ENCODE peak calls at places on chromosomes 6 and 20, in seven cellular contexts. C is cardiac fibroblast; E is adrenal gland; A is mucosa of descending colon; H is CD8-positive, alpha-beta T cell; F is heart right ventricle; W is tibial artery. O is an unnamed sample.

GRCh38 chr6:132813173-132813856 is 1.1 kb upstream of the RPS12 start:
- DNase-seq in A (peak; percentile 55), H (peak; percentile 46), F (peak; percentile 32), C (peak; percentile 38), W (peak; percentile 70), E (peak; percentile 55), O (peak; percentile 43)

GRCh38 chr6:56793938-56794337 is 151.2 kb upstream of the DST start:
- DNase-seq in C (no peak), F (no peak), W (no peak), E (no peak), H (no peak), A (no peak), O (no peak)

GRCh38 chr20:34368547-34368946 is 5.5 kb downstream of the ITCH start:
- DNase-seq in W (no peak), H (no peak), A (no peak), C (no peak), F (no peak), E (no peak), O (no peak)

GRCh38 chr6:100339574-100340255 is 125.0 kb downstream of the SIM1 start:
- DNase-seq in F (no peak), C (no peak), H (no peak), A (no peak), E (no peak), W (no peak), O (no peak)

GRCh38 chr6:119126140-119126539 is 47.7 kb upstream of the FAM184A start:
- DNase-seq in C (no peak), H (no peak), A (no peak), F (no peak), E (no peak), W (no peak), O (no peak)

GRCh38 chr6:7341989-7342742 is 29.2 kb upstream of the SSR1 start:
- DNase-seq in W (no peak), C (peak; percentile 27), F (no peak), E (no peak), H (no peak), A (no peak), O (peak; percentile 21)

GRCh38 chr6:38671885-38672467 is 31.0 kb downstream of the GLO1 start:
- DNase-seq in E (peak; percentile 28), H (peak; percentile 26), W (no peak), C (peak; percentile 78), A (peak; percentile 48), F (peak; percentile 14), O (peak; percentile 36)

GRCh38 chr6:31769684-31770371 is 7.3 kb downstream of the VWA7 start:
- DNase-seq in C (peak; percentile 70), W (peak; percentile 82), H (peak; percentile 77), A (peak; percentile 95), F (peak; percentile 62), E (peak; percentile 68), O (peak; percentile 66)

GRCh38 chr6:166005846-166006592 is 161.6 kb downstream of the TBXT start:
- DNase-seq in F (peak; percentile 75), C (peak; percentile 74), W (peak; percentile 81), H (no peak), A (peak; percentile 38), E (peak; percentile 64), O (no peak)

GRCh38 chr6:105769987-105770386 is 316.1 kb upstream of the PRDM1 start:
- DNase-seq in E (peak; percentile 46), H (no peak), W (no peak), C (peak; percentile 38), A (no peak), F (no peak), O (no peak)

GRCh38 chr6:11762782-11763459 is 15.7 kb downstream of the ADTRP start:
- DNase-seq in A (no peak), F (no peak), C (peak; percentile 49), H (no peak), W (no peak), E (peak; percentile 80), O (no peak)

GRCh38 chr20:50724851-50725721 is 6.3 kb upstream of the PARD6B start:
- DNase-seq in W (peak; percentile 96), E (peak; percentile 89), C (peak; percentile 96), F (peak; percentile 68), A (no peak), H (no peak), O (no peak)

GRCh38 chr6:1314617-1315016 is 2.7 kb downstream of the FOXQ1 start:
- DNase-seq in H (no peak), C (no peak), E (no peak), A (no peak), F (no peak), W (no peak), O (no peak)

GRCh38 chr6:1313364-1313754 is 1.5 kb downstream of the FOXQ1 start:
- DNase-seq in A (no peak), E (no peak), W (no peak), H (no peak), F (no peak), C (no peak), O (no peak)

GRCh38 chr6:1312444-1313363 is 806 bp downstream of the FOXQ1 start:
- DNase-seq in W (no peak), F (no peak), E (no peak), C (no peak), A (peak; percentile 14), H (no peak), O (no peak)

GRCh38 chr6:1315201-1315559 is 3.3 kb downstream of the FOXQ1 start:
- DNase-seq in W (no peak), H (no peak), A (no peak), E (no peak), C (no peak), F (no peak), O (no peak)

DNA sequence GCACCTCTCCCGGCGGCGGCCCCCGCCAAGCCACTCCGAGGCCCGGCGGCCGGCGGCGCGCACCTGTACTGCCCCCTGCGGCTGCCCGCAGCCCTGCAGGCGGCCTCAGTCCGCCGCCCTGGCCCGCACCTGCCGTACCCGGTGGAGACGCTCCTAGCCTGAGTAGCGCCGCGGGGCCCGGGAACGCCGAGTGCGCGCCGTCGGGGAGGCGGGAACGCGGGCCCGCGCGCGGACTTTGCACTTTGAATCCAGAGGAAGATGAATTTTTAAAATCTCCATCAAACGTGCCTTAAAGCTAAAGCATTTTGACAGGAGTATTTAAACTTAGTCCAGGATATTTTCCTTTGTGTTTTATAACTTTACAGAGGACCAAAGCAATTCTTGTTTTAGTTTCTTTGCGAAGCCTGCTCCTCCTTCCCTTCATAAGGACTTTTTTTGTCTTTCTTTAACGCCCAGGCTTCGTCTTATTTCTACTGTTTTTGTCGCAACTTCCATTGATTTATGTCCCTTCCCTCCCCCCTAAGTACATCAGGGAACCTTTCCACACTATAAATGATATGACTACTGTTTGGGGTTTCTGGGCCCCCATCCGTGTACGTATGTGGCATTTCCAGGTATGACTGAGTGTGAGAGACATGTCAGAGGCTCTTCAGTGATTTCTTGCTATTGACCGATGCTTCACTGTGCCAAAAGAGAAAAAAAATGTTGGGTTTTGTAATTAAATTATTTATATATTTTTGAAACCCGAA is 2.0 kb downstream of the FOXQ1 start:
- DNase-seq in E (no peak), W (no peak), C (no peak), A (peak; percentile 32), H (no peak), F (no peak), O (no peak)
- H3K4me3 ChIP-seq in E (no peak overlapping the region), W (no peak overlapping the region), C (no peak overlapping the region), A (no peak overlapping the region), H (no peak overlapping the region), F (no peak overlapping the region), O (no peak overlapping the region)

DNA sequence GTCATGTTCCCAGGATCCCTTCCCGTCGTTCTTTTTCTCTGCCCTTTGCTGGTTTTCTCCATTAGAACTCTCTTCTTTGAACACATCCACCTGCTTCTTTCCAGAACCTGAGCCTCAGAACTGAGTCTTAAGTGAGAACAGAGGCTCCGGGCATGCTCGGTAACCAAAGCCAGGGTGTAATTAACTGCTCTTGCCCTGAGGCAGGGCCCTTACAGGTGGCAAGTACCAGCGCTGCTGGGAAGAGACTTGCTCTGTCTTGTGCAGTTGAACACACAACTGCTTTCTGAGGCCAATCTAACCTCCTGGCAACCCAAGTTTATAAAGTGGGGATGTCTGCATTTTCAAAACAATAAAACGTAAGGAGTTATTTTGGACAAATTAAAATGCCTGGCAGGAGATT is 12.3 kb upstream of the DEK start:
- DNase-seq in H (no peak), E (no peak), F (no peak), W (no peak), C (no peak), A (no peak), O (no peak)
- H3K4me3 ChIP-seq in H (no peak overlapping the region), E (no peak overlapping the region), F (no peak overlapping the region), W (no peak overlapping the region), C (no peak overlapping the region), A (no peak overlapping the region), O (no peak overlapping the region)

DNA sequence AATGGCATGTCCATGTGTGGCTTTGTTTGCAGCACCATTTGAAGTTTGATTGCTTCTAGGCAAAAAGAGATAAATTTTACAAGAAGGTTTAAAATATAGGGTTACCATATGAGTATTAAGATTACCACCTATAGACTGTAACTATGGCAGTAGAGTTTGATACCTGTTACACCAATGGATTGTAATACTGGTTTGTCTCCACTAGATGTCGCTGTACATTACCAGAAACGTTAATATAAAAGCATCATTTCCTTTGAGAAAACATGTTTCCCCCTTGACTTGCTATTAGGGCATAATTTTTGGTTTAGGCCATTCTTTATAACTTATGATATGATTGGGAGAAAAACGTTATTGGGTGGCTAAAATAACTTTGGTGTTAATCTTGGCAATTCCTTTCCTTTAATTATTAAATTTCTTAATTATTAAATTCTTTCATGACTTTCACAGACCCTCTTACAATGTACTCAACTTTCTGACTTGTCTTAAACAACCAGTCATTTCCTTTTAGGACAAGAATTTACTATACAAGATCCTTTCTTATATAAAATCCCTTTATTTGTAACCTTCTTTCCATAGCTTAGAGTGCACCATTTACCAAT is 42.8 kb downstream of the HLA-DPB1 start:
- DNase-seq in A (peak; percentile 66), F (peak; percentile 23), H (no peak), W (no peak), C (peak; percentile 73), E (no peak), O (peak; percentile 63)
- H3K4me3 ChIP-seq in A (no peak overlapping the region), F (no peak overlapping the region), H (no peak overlapping the region), W (no peak overlapping the region), C (no peak overlapping the region), E (no peak overlapping the region), O (no peak overlapping the region)

GRCh38 chr6:117911660-117912059 is 4.6 kb downstream of the SLC35F1 start:
- DNase-seq in C (no peak), A (no peak), E (no peak), W (no peak), F (no peak), H (no peak), O (no peak)

GRCh38 chr6:117908246-117909107 is 1.4 kb downstream of the SLC35F1 start:
- DNase-seq in A (no peak), H (no peak), C (no peak), F (no peak), W (no peak), E (no peak), O (no peak)

GRCh38 chr6:117909638-117910037 is 2.6 kb downstream of the SLC35F1 start:
- DNase-seq in A (no peak), H (no peak), F (no peak), W (no peak), E (no peak), C (no peak), O (no peak)

GRCh38 chr6:117910549-117910948 is 3.5 kb downstream of the SLC35F1 start:
- DNase-seq in F (no peak), W (no peak), E (no peak), C (no peak), A (no peak), H (no peak), O (no peak)

DNA sequence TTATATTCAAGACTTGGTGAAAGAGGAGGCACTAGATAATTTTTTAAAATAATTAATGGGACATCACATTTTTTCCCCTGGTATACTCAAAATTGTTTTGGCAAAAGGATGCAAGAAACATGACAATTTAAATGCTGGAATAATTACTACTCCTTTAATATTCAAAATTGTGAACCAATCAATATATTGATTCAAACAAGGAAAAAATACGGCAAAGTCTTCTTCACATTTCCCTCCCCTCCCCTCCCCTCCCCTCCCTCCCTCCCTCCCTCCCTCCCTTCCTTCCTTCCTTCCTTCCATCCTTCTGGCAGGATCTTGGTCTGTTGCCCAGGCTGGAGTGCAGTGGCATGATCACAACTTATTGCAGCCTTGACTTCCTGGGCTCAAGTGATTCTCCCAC is 4.1 kb downstream of the SLC35F1 start:
- DNase-seq in F (no peak), H (no peak), A (no peak), W (no peak), E (no peak), C (no peak), O (no peak)
- H3K4me3 ChIP-seq in F (no peak overlapping the region), H (no peak overlapping the region), A (no peak overlapping the region), W (no peak overlapping the region), E (no peak overlapping the region), C (no peak overlapping the region), O (no peak overlapping the region)